ENCODE peak calls at places on chromosomes 4 and X, in nine cellular contexts. M is NAMALWA; A is activated CD4-positive, alpha-beta T cell treated with anti-CD3 and anti-CD28 coated beads, Interleukin-2, amount 50 U/mL, for 1 hour; T is NCI-H1436; G is left lobe of liver; P is AG08396; V is A673; U is HepG2; Y is Right ventricle myocardium superior. F is an unnamed sample.

GRCh38 chrX:73563740-73564073 is 710 bp downstream of the CHIC1 start:
- DNase-seq in M (no peak), A (no peak), T (no peak), G (no peak), P (peak; percentile 4), V (peak; percentile 12), U (no peak), Y (no peak), F (no peak)

GRCh38 chrX:2707334-2707760 is 16.3 kb downstream of the CD99 start:
- DNase-seq in M (peak; percentile 87), A (peak; percentile 51), T (no peak), G (peak; percentile 53), P (peak; percentile 65), V (peak; percentile 99), U (peak; percentile 84), Y (peak; percentile 72), F (no peak)

GRCh38 chr4:177163532-177163931 is 146.1 kb upstream of the NEIL3 start:
- DNase-seq in M (no peak), A (no peak), T (no peak), G (no peak), P (no peak), V (no peak), U (no peak), Y (no peak), F (no peak)

GRCh38 chrX:42229533-42229932 is 306.2 kb upstream of the CASK start:
- DNase-seq in M (no peak), A (no peak), T (no peak), G (no peak), P (no peak), V (no peak), U (no peak), Y (no peak), F (no peak)

GRCh38 chr4:16157609-16158503 is 68.4 kb downstream of the TAPT1 start:
- DNase-seq in M (no peak), A (no peak), T (no peak), G (no peak), P (no peak), V (peak; percentile 99), U (peak; percentile 26), Y (no peak), F (no peak)

GRCh38 chrX:70553516-70553915 is 108.9 kb downstream of the DLG3 start:
- DNase-seq in M (peak; percentile 0), A (no peak), T (no peak), G (no peak), P (no peak), V (no peak), U (peak; percentile 0), Y (no peak), F (no peak)

GRCh38 chrX:9878141-9878875 is 88.8 kb upstream of the CLDN34 start:
- DNase-seq in M (no peak), A (no peak), T (peak; percentile 65), G (no peak), P (no peak), V (peak; percentile 61), U (no peak), Y (no peak), F (no peak)

GRCh38 chrX:7132335-7133035 is 15.0 kb upstream of the STS start:
- DNase-seq in M (peak; percentile 60), A (peak; percentile 18), T (no peak), G (no peak), P (peak; percentile 34), V (peak; percentile 65), U (peak; percentile 80), Y (peak; percentile 41), F (peak; percentile 7)

GRCh38 chr4:153413827-153414226 is 52.3 kb upstream of the TMEM131L start:
- DNase-seq in M (no peak), A (no peak), T (no peak), G (no peak), P (no peak), V (peak; percentile 15), U (no peak), Y (no peak), F (no peak)

GRCh38 chr4:18641334-18641733 is 619.8 kb upstream of the LCORL start:
- DNase-seq in M (no peak), A (no peak), T (no peak), G (no peak), P (no peak), V (no peak), U (no peak), Y (no peak), F (no peak)

GRCh38 chr4:28558871-28559270 is 1698.2 kb downstream of the STIM2 start:
- DNase-seq in M (no peak), A (no peak), T (no peak), G (no peak), P (no peak), V (no peak), U (no peak), Y (no peak), F (no peak)

GRCh38 chr4:18401435-18401834 is 379.9 kb upstream of the LCORL start:
- DNase-seq in M (no peak), A (no peak), T (no peak), G (no peak), P (no peak), V (no peak), U (no peak), Y (no peak), F (no peak)

GRCh38 chr4:169791064-169791463 is 33.3 kb upstream of the HPF1 start:
- DNase-seq in M (no peak), A (no peak), T (no peak), G (no peak), P (no peak), V (no peak), U (no peak), Y (no peak), F (no peak)

GRCh38 chrX:124328765-124329164 is 3.7 kb upstream of the TEX13D start:
- DNase-seq in M (no peak), A (no peak), T (no peak), G (no peak), P (no peak), V (no peak), U (no peak), Y (no peak), F (no peak)

GRCh38 chr4:43234626-43235025 is 342.1 kb downstream of the GRXCR1 start:
- DNase-seq in M (no peak), A (no peak), T (no peak), G (no peak), P (peak; percentile 66), V (no peak), U (no peak), Y (no peak), F (no peak)

GRCh38 chrX:153477901-153478300 is 7.5 kb upstream of the HAUS7 start:
- DNase-seq in M (no peak), A (no peak), T (no peak), G (no peak), P (no peak), V (no peak), U (no peak), Y (peak; percentile 53), F (no peak)

GRCh38 chr4:107709916-107710315 is 10.1 kb downstream of the PAPSS1 start:
- DNase-seq in M (no peak), A (no peak), T (no peak), G (no peak), P (no peak), V (peak; percentile 63), U (no peak), Y (no peak), F (no peak)

GRCh38 chr4:137299281-137299680 is 233.0 kb downstream of the PCDH18 start:
- DNase-seq in M (no peak), A (no peak), T (no peak), G (no peak), P (no peak), V (no peak), U (no peak), Y (no peak), F (no peak)

GRCh38 chr4:187663076-187663475 is 332.5 kb upstream of the ZFP42 start:
- DNase-seq in M (no peak), A (no peak), T (no peak), G (no peak), P (no peak), V (no peak), U (no peak), Y (no peak), F (no peak)

GRCh38 chrX:149858592-149858991 is 22.4 kb upstream of the MAGEA8 start:
- DNase-seq in M (no peak), A (no peak), T (no peak), G (no peak), P (no peak), V (no peak), U (no peak), Y (no peak), F (no peak)

GRCh38 chr4:64368741-64369140 is 40.5 kb downstream of the TECRL start:
- DNase-seq in M (no peak), A (no peak), T (no peak), G (no peak), P (no peak), V (no peak), U (no peak), Y (no peak), F (no peak)

GRCh38 chrX:78377186-78377585 is 49.8 kb upstream of the CYSLTR1 start:
- DNase-seq in M (no peak), A (no peak), T (no peak), G (no peak), P (no peak), V (no peak), U (no peak), Y (no peak), F (no peak)

GRCh38 chr4:139123910-139124309 is 53.1 kb downstream of the ELF2 start:
- DNase-seq in M (no peak), A (no peak), T (no peak), G (no peak), P (no peak), V (no peak), U (no peak), Y (no peak), F (no peak)

GRCh38 chrX:136839196-136839595 is 41.3 kb downstream of the RBMX start:
- DNase-seq in M (no peak), A (no peak), T (no peak), G (no peak), P (no peak), V (no peak), U (no peak), Y (no peak), F (no peak)

GRCh38 chr4:186881521-186882220 is 158.0 kb upstream of the FAT1 start:
- DNase-seq in M (no peak), A (no peak), T (no peak), G (no peak), P (peak; percentile 35), V (no peak), U (no peak), Y (no peak), F (no peak)

GRCh38 chr4:107153228-107153627 is 117.1 kb upstream of the DKK2 start:
- DNase-seq in M (peak; percentile 12), A (no peak), T (no peak), G (no peak), P (no peak), V (peak; percentile 80), U (peak; percentile 11), Y (no peak), F (no peak)

GRCh38 chr4:168674077-168674747 is 177.4 kb downstream of the PALLD start:
- DNase-seq in M (no peak), A (no peak), T (no peak), G (no peak), P (peak; percentile 39), V (no peak), U (no peak), Y (no peak), F (no peak)

GRCh38 chrX:109890910-109891502 is 111.9 kb upstream of the TMEM164 start:
- DNase-seq in M (peak; percentile 72), A (peak; percentile 25), T (peak; percentile 64), G (peak; percentile 48), P (peak; percentile 67), V (peak; percentile 77), U (peak; percentile 43), Y (peak; percentile 58), F (no peak)

GRCh38 chrX:38575888-38576287 is 14.5 kb downstream of the TSPAN7 start:
- DNase-seq in M (no peak), A (no peak), T (no peak), G (no peak), P (no peak), V (no peak), U (no peak), Y (no peak), F (no peak)

GRCh38 chrX:155632424-155633100 is 19.8 kb upstream of the TMLHE start:
- DNase-seq in M (peak; percentile 29), A (no peak), T (no peak), G (no peak), P (no peak), V (no peak), U (no peak), Y (no peak), F (no peak)

GRCh38 chr4:31701256-31701655 is 981.1 kb downstream of the PCDH7 start:
- DNase-seq in M (no peak), A (no peak), T (no peak), G (no peak), P (no peak), V (no peak), U (no peak), Y (no peak), F (no peak)

F was measured in SHP77 treated with DMSO at 0.1 percent for 48 hours.